ENCODE peak calls at places on chromosomes 16 and 17, in six cellular contexts. J, W, M, K, T and H are unnamed samples.
A peak's percentile ranks its signal among the peaks of the same experiment; 100 is the strongest.

GRCh38 chr17:2107506-2107905 is 52.6 kb downstream of the HIC1 start:
- DNase-seq in J (no peak), W (no peak), M (no peak), K (no peak), T (no peak), H (no peak)

GRCh38 chr16:15055141-15056053 is 477 bp downstream of the NTAN1 start:
- DNase-seq in J (no peak), W (peak; percentile 45), M (peak; percentile 38), K (peak; percentile 32), T (peak; percentile 96), H (peak; percentile 13)

GRCh38 chr17:40602445-40603443 is 37.5 kb upstream of the CCR7 start:
- DNase-seq in J (no peak), W (no peak), M (no peak), K (no peak), T (peak; percentile 66), H (no peak)

GRCh38 chr17:29760279-29760721 is 137.6 kb upstream of the CORO6 start:
- DNase-seq in J (peak; percentile 47), W (no peak), M (no peak), K (no peak), T (no peak), H (no peak)

GRCh38 chr16:57297856-57298255 is 13.4 kb upstream of the PLLP start:
- DNase-seq in J (no peak), W (no peak), M (no peak), K (no peak), T (peak; percentile 74), H (no peak)

GRCh38 chr17:58493506-58493905 is 5.3 kb upstream of the HSF5 start:
- DNase-seq in J (no peak), W (no peak), M (no peak), K (no peak), T (no peak), H (no peak)

GRCh38 chr16:80231888-80232287 is 308.9 kb upstream of the DYNLRB2 start:
- DNase-seq in J (peak; percentile 1), W (no peak), M (no peak), K (no peak), T (no peak), H (no peak)

GRCh38 chr17:60305141-60305540 is 86.8 kb downstream of the USP32 start:
- DNase-seq in J (peak; percentile 16), W (peak; percentile 15), M (no peak), K (no peak), T (no peak), H (no peak)

GRCh38 chr17:10698116-10698818 is 873 bp downstream of the ADPRM start:
- DNase-seq in J (peak; percentile 55), W (no peak), M (no peak), K (no peak), T (no peak), H (no peak)

GRCh38 chr16:50445603-50446250 is 76.9 kb upstream of the BRD7 start:
- DNase-seq in J (no peak), W (no peak), M (no peak), K (no peak), T (no peak), H (no peak)

GRCh38 chr17:36592316-36592710 is 634 bp downstream of the DHRS11 start:
- DNase-seq in J (peak; percentile 15), W (no peak), M (no peak), K (no peak), T (peak; percentile 81), H (no peak)

GRCh38 chr16:21224800-21225199 is 8.7 kb upstream of the ANKS4B start:
- DNase-seq in J (no peak), W (no peak), M (no peak), K (no peak), T (no peak), H (no peak)

GRCh38 chr16:9088848-9089247 is 2.6 kb upstream of the HAPSTR1 start:
- DNase-seq in J (no peak), W (no peak), M (no peak), K (no peak), T (no peak), H (no peak)